ENCODE peak calls at places on chromosome 20, in ten cellular contexts. K is MCF 10A; X is dermis blood vessel endothelial cell; D is GM13976; Z is WTC11; I is stimulated activated naive CD8-positive, alpha-beta T cell treated with anti-CD3 and anti-CD28 coated beads, Interleukin-15, Interleukin-2, amounts not matched to agents 100 U/mL and 50 U/mL, for 24 hours; E is epithelial cell of esophagus; N is GDM1; Y is ELR; A is stimulated activated CD4-positive, alpha-beta T cell treated with anti-CD3 and anti-CD28 coated beads, TNF-alpha, amount 100 ng/mL, for 24 hours. L is an unnamed sample.

GRCh38 chr20:38962898-38963484 is 847 bp downstream of the DHX35 start:
- DNase-seq in K (no peak), X (peak; percentile 6), D (no peak), Z (no peak), I (no peak), E (no peak), N (no peak), Y (peak; percentile 26), A (no peak), L (no peak)

GRCh38 chr20:63737940-63738686 is 1.5 kb upstream of the SLC2A4RG start:
- DNase-seq in K (no peak), X (no peak), D (peak; percentile 63), Z (peak; percentile 42), I (peak; percentile 48), E (no peak), N (no peak), Y (no peak), A (no peak), L (peak; percentile 74)

GRCh38 chr20:47146703-47147102 is 209.8 kb downstream of the ZMYND8 start:
- DNase-seq in K (peak; percentile 13), X (no peak), D (no peak), Z (no peak), I (no peak), E (no peak), N (no peak), Y (peak; percentile 93), A (no peak), L (no peak)

GRCh38 chr20:45041464-45042337 is 59.2 kb downstream of the KCNS1 start:
- DNase-seq in K (peak; percentile 90), X (peak; percentile 89), D (no peak), Z (no peak), I (no peak), E (peak; percentile 95), N (no peak), Y (peak; percentile 93), A (no peak), L (no peak)

GRCh38 chr20:38134427-38135281 is 30.4 kb downstream of the TGM2 start:
- DNase-seq in K (peak; percentile 23), X (peak; percentile 91), D (no peak), Z (peak; percentile 6), I (no peak), E (no peak), N (no peak), Y (peak; percentile 94), A (no peak), L (no peak)

GRCh38 chr20:23601715-23602114 is 4.0 kb downstream of the CST9 start:
- DNase-seq in K (no peak), X (no peak), D (no peak), Z (no peak), I (no peak), E (no peak), N (no peak), Y (no peak), A (no peak), L (no peak)

GRCh38 chr20:62823688-62824475 is 7.0 kb downstream of the COL9A3 start:
- DNase-seq in K (no peak), X (no peak), D (no peak), Z (peak; percentile 74), I (no peak), E (no peak), N (no peak), Y (no peak), A (no peak), L (no peak)

GRCh38 chr20:32446301-32447100 is 88.4 kb downstream of the ASXL1 start:
- DNase-seq in K (no peak), X (no peak), D (no peak), Z (peak; percentile 6), I (no peak), E (no peak), N (no peak), Y (no peak), A (no peak), L (no peak)

GRCh38 chr20:61094581-61094980 is 157.5 kb upstream of the CDH4 start:
- DNase-seq in K (no peak), X (no peak), D (no peak), Z (no peak), I (no peak), E (no peak), N (no peak), Y (no peak), A (no peak), L (no peak)

GRCh38 chr20:49851991-49852390 is 39.4 kb downstream of the SLC9A8 start:
- DNase-seq in K (no peak), X (no peak), D (no peak), Z (no peak), I (no peak), E (no peak), N (no peak), Y (no peak), A (no peak), L (no peak)

GRCh38 chr20:46767127-46767761 is 57.8 kb downstream of the SLC2A10 start:
- DNase-seq in K (peak; percentile 72), X (peak; percentile 63), D (peak; percentile 46), Z (peak; percentile 70), I (peak; percentile 29), E (peak; percentile 67), N (no peak), Y (peak; percentile 75), A (no peak), L (peak; percentile 42)

GRCh38 chr20:54063580-54063979 is 6.8 kb downstream of the BCAS1 start:
- DNase-seq in K (no peak), X (no peak), D (no peak), Z (no peak), I (no peak), E (no peak), N (no peak), Y (no peak), A (no peak), L (no peak)

GRCh38 chr20:51594206-51594998 is 51.9 kb upstream of the NFATC2 start:
- DNase-seq in K (no peak), X (peak; percentile 12), D (no peak), Z (no peak), I (no peak), E (no peak), N (no peak), Y (no peak), A (no peak), L (no peak)

GRCh38 chr20:64140421-64140820 is 23.8 kb upstream of the MYT1 start:
- DNase-seq in K (no peak), X (no peak), D (no peak), Z (no peak), I (no peak), E (no peak), N (no peak), Y (no peak), A (no peak), L (no peak)

GRCh38 chr20:14778875-14779274 is 441.5 kb upstream of the FLRT3 start:
- DNase-seq in K (no peak), X (no peak), D (no peak), Z (no peak), I (no peak), E (no peak), N (no peak), Y (no peak), A (no peak), L (no peak)

GRCh38 chr20:48625136-48625900 is 202.5 kb downstream of the PREX1 start:
- DNase-seq in K (no peak), X (no peak), D (no peak), Z (no peak), I (no peak), E (no peak), N (no peak), Y (no peak), A (no peak), L (no peak)

GRCh38 chr20:57391439-57392129 is 388 bp downstream of the RBM38 start:
- DNase-seq in K (peak; percentile 4), X (peak; percentile 29), D (peak; percentile 45), Z (no peak), I (peak; percentile 37), E (peak; percentile 11), N (no peak), Y (peak; percentile 22), A (no peak), L (peak; percentile 49)

GRCh38 chr20:24961384-24962181 is 12.5 kb downstream of the CST7 start:
- DNase-seq in K (no peak), X (no peak), D (no peak), Z (no peak), I (no peak), E (no peak), N (no peak), Y (no peak), A (no peak), L (no peak)

GRCh38 chr20:17895641-17896246 is 72.8 kb downstream of the SNX5 start:
- DNase-seq in K (no peak), X (peak; percentile 81), D (peak; percentile 78), Z (no peak), I (peak; percentile 83), E (peak; percentile 58), N (no peak), Y (peak; percentile 74), A (peak; percentile 36), L (peak; percentile 65)

GRCh38 chr20:19211661-19212523 is 550 bp upstream of the SLC24A3 start:
- DNase-seq in K (no peak), X (peak; percentile 5), D (peak; percentile 32), Z (peak; percentile 49), I (no peak), E (no peak), N (peak; percentile 37), Y (peak; percentile 7), A (no peak), L (peak; percentile 30)

GRCh38 chr20:57536120-57536708 is 11.3 kb upstream of the CTCFL start:
- DNase-seq in K (no peak), X (no peak), D (no peak), Z (no peak), I (no peak), E (no peak), N (no peak), Y (no peak), A (no peak), L (no peak)

GRCh38 chr20:4951299-4951698 is 50.0 kb downstream of the SLC23A2 start:
- DNase-seq in K (peak; percentile 74), X (peak; percentile 96), D (no peak), Z (no peak), I (no peak), E (peak; percentile 83), N (no peak), Y (peak; percentile 83), A (no peak), L (no peak)

GRCh38 chr20:40562031-40562430 is 127.0 kb downstream of the MAFB start:
- DNase-seq in K (peak; percentile 51), X (no peak), D (no peak), Z (no peak), I (no peak), E (peak; percentile 54), N (no peak), Y (peak; percentile 14), A (no peak), L (no peak)

GRCh38 chr20:58102252-58102651 is 126.2 kb downstream of the ANKRD60 start:
- DNase-seq in K (peak; percentile 75), X (no peak), D (no peak), Z (no peak), I (no peak), E (peak; percentile 42), N (no peak), Y (peak; percentile 40), A (no peak), L (no peak)

GRCh38 chr20:63955281-63955845 is 853 bp downstream of the UCKL1 start:
- DNase-seq in K (peak; percentile 29), X (peak; percentile 39), D (peak; percentile 77), Z (peak; percentile 32), I (peak; percentile 55), E (peak; percentile 28), N (no peak), Y (peak; percentile 66), A (no peak), L (peak; percentile 78)

L was measured in GM13977.